ENCODE peak calls at places on chromosomes 2 and 18, in four cellular contexts. V is HepG2, I is K562, L is GM12878. G is an unnamed sample.
A peak's percentile ranks its signal among the peaks of the same experiment; 100 is the strongest.

GRCh38 chr2:95061601-95062183 is 36.2 kb downstream of the MAL start:
- DNase-seq in V (no peak), I (no peak), L (no peak), G (no peak)

GRCh38 chr2:241907171-241907570 is 37.6 kb downstream of the RTP5 start:
- DNase-seq in V (no peak), I (no peak), L (no peak), G (no peak)

GRCh38 chr2:28895189-28895893 is 874 bp downstream of the WDR43 start:
- DNase-seq in V (peak; percentile 54), I (peak; percentile 73), L (no peak), G (no peak)

GRCh38 chr18:2981212-2981728 is 31.7 kb downstream of the LPIN2 start:
- DNase-seq in V (no peak), I (no peak), L (no peak), G (no peak)

GRCh38 chr2:39706350-39706749 is 40.6 kb downstream of the TMEM178A start:
- DNase-seq in V (no peak), I (no peak), L (no peak), G (no peak)

GRCh38 chr2:208040199-208041171 is 15.2 kb upstream of the PLEKHM3 start:
- DNase-seq in V (peak; percentile 65), I (peak; percentile 72), L (no peak), G (no peak)

GRCh38 chr18:67010916-67011315 is 407.0 kb upstream of the CDH19 start:
- DNase-seq in V (no peak), I (no peak), L (no peak), G (no peak)

GRCh38 chr2:240624011-240624949 is 1.0 kb upstream of the GPR35 start:
- DNase-seq in V (no peak), I (no peak), L (no peak), G (no peak)

GRCh38 chr2:199309973-199310372 is 147.8 kb downstream of the SATB2 start:
- DNase-seq in V (no peak), I (no peak), L (no peak), G (no peak)

GRCh38 chr18:3747176-3747973 is 297.4 kb downstream of the TGIF1 start:
- DNase-seq in V (no peak), I (no peak), L (no peak), G (no peak)

GRCh38 chr18:8667846-8668245 is 37.5 kb upstream of the MTCL1 start:
- DNase-seq in V (no peak), I (no peak), L (no peak), G (no peak)

GRCh38 chr18:29874519-29875098 is 1167.9 kb downstream of the DSC3 start:
- DNase-seq in V (peak; percentile 52), I (peak; percentile 58), L (no peak), G (no peak)

GRCh38 chr2:202377308-202377736 is 1.2 kb downstream of the BMPR2 start:
- DNase-seq in V (peak; percentile 38), I (peak; percentile 38), L (no peak), G (peak; percentile 61)

GRCh38 chr2:166972418-166972817 is 84.1 kb downstream of the XIRP2 start:
- DNase-seq in V (no peak), I (no peak), L (no peak), G (no peak)

GRCh38 chr18:79739440-79739778 is 58.3 kb upstream of the KCNG2 start:
- DNase-seq in V (no peak), I (no peak), L (no peak), G (no peak)

GRCh38 chr18:35620765-35621164 is 39.2 kb downstream of the GALNT1 start:
- DNase-seq in V (no peak), I (no peak), L (no peak), G (no peak)

GRCh38 chr18:8839285-8839684 is 133.9 kb downstream of the MTCL1 start:
- DNase-seq in V (no peak), I (no peak), L (no peak), G (no peak)

GRCh38 chr2:48508461-48509124 is 21.4 kb upstream of the STON1 start:
- DNase-seq in V (peak; percentile 75), I (peak; percentile 75), L (no peak), G (peak; percentile 72)

GRCh38 chr2:127614731-127615130 is 31.2 kb upstream of the GPR17 start:
- DNase-seq in V (no peak), I (no peak), L (no peak), G (peak; percentile 11)

GRCh38 chr2:46134531-46135229 is 162.5 kb upstream of the EPAS1 start:
- DNase-seq in V (no peak), I (peak; percentile 27), L (no peak), G (no peak)

GRCh38 chr18:23737578-23737977 is 48.3 kb downstream of the LAMA3 start:
- DNase-seq in V (no peak), I (no peak), L (no peak), G (no peak)

GRCh38 chr2:98013407-98014042 is 17.8 kb upstream of the TMEM131 start:
- DNase-seq in V (peak; percentile 71), I (no peak), L (no peak), G (no peak)

GRCh38 chr2:149544692-149545091 is 42.9 kb downstream of the MMADHC start:
- DNase-seq in V (no peak), I (no peak), L (no peak), G (no peak)

GRCh38 chr2:81703831-81704230 is 1399.3 kb upstream of the LRRTM1 start:
- DNase-seq in V (no peak), I (no peak), L (no peak), G (no peak)

GRCh38 chr2:158953926-158954763 is 14.3 kb upstream of the TANC1 start:
- DNase-seq in V (peak; percentile 77), I (peak; percentile 15), L (no peak), G (no peak)

GRCh38 chr2:98608962-98609604 is 694 bp downstream of the UNC50 start:
- DNase-seq in V (no peak), I (peak; percentile 19), L (no peak), G (no peak)

GRCh38 chr2:20615046-20615465 is 35.8 kb downstream of the HS1BP3 start:
- DNase-seq in V (no peak), I (no peak), L (no peak), G (no peak)

GRCh38 chr2:232926448-232927040 is 56.5 kb downstream of the SNORC start:
- DNase-seq in V (no peak), I (peak; percentile 6), L (no peak), G (peak; percentile 56)

GRCh38 chr2:240809276-240809675 is 10.7 kb downstream of the KIF1A start:
- DNase-seq in V (no peak), I (no peak), L (no peak), G (no peak)

GRCh38 chr2:20093263-20094141 is 42.1 kb upstream of the LAPTM4A start:
- DNase-seq in V (peak; percentile 95), I (peak; percentile 61), L (no peak), G (peak; percentile 59)

GRCh38 chr18:33751613-33752221 is 173.7 kb downstream of the ASXL3 start:
- DNase-seq in V (no peak), I (peak; percentile 2), L (no peak), G (no peak)

GRCh38 chr2:24199968-24200590 is 25.2 kb downstream of the FAM228A start:
- DNase-seq in V (no peak), I (no peak), L (no peak), G (no peak)

GRCh38 chr18:13868501-13869271 is 44.7 kb downstream of the MC5R start:
- DNase-seq in V (no peak), I (no peak), L (no peak), G (no peak)

GRCh38 chr2:203733683-203734082 is 27.2 kb downstream of the CD28 start:
- DNase-seq in V (no peak), I (no peak), L (no peak), G (no peak)

GRCh38 chr2:147366281-147366680 is 478.5 kb upstream of the ACVR2A start:
- DNase-seq in V (no peak), I (no peak), L (no peak), G (no peak)

GRCh38 chr2:61853086-61853847 is 593 bp downstream of the FAM161A start:
- DNase-seq in V (peak; percentile 64), I (peak; percentile 12), L (no peak), G (peak; percentile 15)

DNA sequence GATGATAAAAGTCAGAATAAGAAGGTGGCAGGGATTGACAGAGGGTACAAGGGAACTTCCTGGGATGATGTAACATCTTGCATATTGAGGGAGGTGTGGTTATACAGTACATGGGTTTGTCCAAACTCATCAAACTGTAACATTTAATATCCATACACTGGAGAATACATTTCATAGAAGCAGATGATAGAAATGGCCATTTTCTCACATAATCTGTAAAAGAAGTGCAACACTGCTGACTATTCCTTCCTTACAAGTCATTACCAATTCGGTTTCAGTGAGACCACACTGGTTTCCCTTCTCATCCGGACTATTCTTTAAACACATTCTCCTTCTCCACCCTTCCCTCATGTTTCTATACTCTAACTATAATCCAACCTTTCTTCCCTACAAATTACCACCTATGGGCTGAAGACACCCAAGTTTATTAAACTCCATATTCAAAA is 1.7 kb downstream of the COX7A2L start:
- DNase-seq in V (no peak), I (no peak), L (no peak), G (no peak)
- TF ChIP-seq HDAC6 in V (no peak), I (no peak), L (no peak), G (no peak)

GRCh38 chr2:160720098-160720497 is 226.5 kb upstream of the RBMS1 start:
- DNase-seq in V (no peak), I (no peak), L (no peak), G (no peak)
- TF ChIP-seq RFX5 in V (no peak), I (no peak), L (no peak), G (no peak)

GRCh38 chr2:44939074-44940052 is 2.1 kb upstream of the SIX3 start:
- DNase-seq in V (no peak), I (no peak), L (no peak), G (peak; percentile 80)
- TF ChIP-seq HDAC6 in V (no peak), I (no peak), L (no peak), G (no peak)

DNA sequence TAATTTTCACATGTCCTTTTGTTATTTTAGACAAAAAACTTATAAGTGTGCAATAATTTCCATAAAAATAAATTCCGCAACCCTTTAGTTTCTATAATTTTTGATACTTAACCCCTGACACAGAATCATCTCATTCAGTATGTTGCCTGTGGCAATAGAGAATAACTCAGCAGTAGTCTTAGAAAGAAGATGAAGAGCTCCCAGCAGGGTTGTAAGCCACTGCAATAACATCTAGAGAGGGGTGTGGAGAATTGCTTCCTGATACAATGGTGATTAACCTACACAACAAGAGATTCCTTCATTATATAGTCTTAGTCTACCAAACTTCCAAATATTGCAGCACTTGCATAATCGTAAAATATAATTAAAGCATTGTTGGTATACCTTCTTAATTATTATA is 118.9 kb downstream of the TMX3 start:
- DNase-seq in V (no peak), I (no peak), L (no peak), G (no peak)
- TF ChIP-seq RFX5 in V (no peak), I (no peak), L (no peak), G (no peak)

DNA sequence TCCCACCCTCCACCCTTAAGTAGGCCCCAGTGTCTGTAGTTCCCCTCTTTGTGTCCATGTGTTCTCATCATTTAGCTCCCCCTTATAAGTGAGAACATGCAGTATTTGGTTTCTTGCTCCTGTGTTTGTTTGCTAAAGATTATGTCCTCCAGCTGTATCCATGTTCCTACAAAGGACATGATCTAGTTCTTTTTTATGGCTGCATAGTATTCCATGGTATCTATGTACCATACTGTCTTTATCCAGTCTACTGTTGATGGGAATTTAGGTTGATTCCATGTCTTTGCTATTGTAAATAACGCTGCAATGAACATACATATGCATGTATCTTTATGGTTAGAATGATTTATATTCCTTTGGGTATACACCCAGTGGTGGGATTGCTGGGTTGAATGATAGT is 150.1 kb upstream of the PGAP1 start:
- DNase-seq in V (no peak), I (no peak), L (no peak), G (no peak)
- TF ChIP-seq HDAC6 in V (no peak), I (no peak), L (no peak), G (no peak)

G was measured in H1.